ENCODE peak calls at places on chromosomes 4 and X, in seven cellular contexts. One of them, this sample, is unnamed.

GRCh38 chrX:2325076-2325784 is 175.5 kb downstream of the DHRSX start:
- DNase-seq in PC-3: no peak
- DNase-seq in neural progenitor cell: no peak
- DNase-seq in MM.1S: no peak
- DNase-seq in GM23248: no peak
- DNase-seq in HCT116: no peak
- DNase-seq in GM23338: no peak
- DNase-seq in this sample: no peak

GRCh38 chrX:47644557-47645091 is 5.7 kb downstream of the ELK1 start:
- DNase-seq in PC-3: peak; percentile 17
- DNase-seq in neural progenitor cell: peak; percentile 57
- DNase-seq in MM.1S: peak; percentile 31
- DNase-seq in GM23248: peak; percentile 70
- DNase-seq in HCT116: no peak
- DNase-seq in GM23338: peak; percentile 73
- DNase-seq in this sample: peak; percentile 42

GRCh38 chr4:186485621-186486062 is 69.7 kb downstream of the MTNR1A start:
- DNase-seq in PC-3: peak; percentile 11
- DNase-seq in neural progenitor cell: peak; percentile 21
- DNase-seq in MM.1S: no peak
- DNase-seq in GM23248: peak; percentile 44
- DNase-seq in HCT116: peak; percentile 23
- DNase-seq in GM23338: no peak
- DNase-seq in this sample: no peak

GRCh38 chr4:128540122-128540521 is 252.5 kb upstream of the PGRMC2 start:
- DNase-seq in PC-3: no peak
- DNase-seq in neural progenitor cell: no peak
- DNase-seq in MM.1S: no peak
- DNase-seq in GM23248: no peak
- DNase-seq in HCT116: no peak
- DNase-seq in GM23338: peak; percentile 39
- DNase-seq in this sample: no peak

GRCh38 chr4:111283066-111283677 is 660.3 kb upstream of the PITX2 start:
- DNase-seq in PC-3: peak; percentile 68
- DNase-seq in neural progenitor cell: peak; percentile 71
- DNase-seq in MM.1S: peak; percentile 66
- DNase-seq in GM23248: peak; percentile 56
- DNase-seq in HCT116: peak; percentile 65
- DNase-seq in GM23338: peak; percentile 75
- DNase-seq in this sample: peak; percentile 68

GRCh38 chr4:32148120-32148666 is 1428.0 kb downstream of the PCDH7 start:
- DNase-seq in PC-3: no peak
- DNase-seq in neural progenitor cell: peak; percentile 23
- DNase-seq in MM.1S: no peak
- DNase-seq in GM23248: no peak
- DNase-seq in HCT116: no peak
- DNase-seq in GM23338: no peak
- DNase-seq in this sample: no peak

GRCh38 chr4:64230709-64231310 is 178.4 kb downstream of the TECRL start:
- DNase-seq in PC-3: peak; percentile 15
- DNase-seq in neural progenitor cell: peak; percentile 46
- DNase-seq in MM.1S: peak; percentile 27
- DNase-seq in GM23248: peak; percentile 0
- DNase-seq in HCT116: peak; percentile 8
- DNase-seq in GM23338: peak; percentile 52
- DNase-seq in this sample: no peak

GRCh38 chr4:48375651-48376291 is 34.4 kb downstream of the SLAIN2 start:
- DNase-seq in PC-3: peak; percentile 91
- DNase-seq in neural progenitor cell: no peak
- DNase-seq in MM.1S: no peak
- DNase-seq in GM23248: peak; percentile 80
- DNase-seq in HCT116: peak; percentile 1
- DNase-seq in GM23338: no peak
- DNase-seq in this sample: peak; percentile 36

GRCh38 chrX:149982310-149982709 is 44.0 kb upstream of the EOLA2 start:
- DNase-seq in PC-3: no peak
- DNase-seq in neural progenitor cell: no peak
- DNase-seq in MM.1S: no peak
- DNase-seq in GM23248: no peak
- DNase-seq in HCT116: no peak
- DNase-seq in GM23338: no peak
- DNase-seq in this sample: no peak

GRCh38 chrX:135973025-135973547 is 702 bp downstream of the MMGT1 start:
- DNase-seq in PC-3: peak; percentile 21
- DNase-seq in neural progenitor cell: no peak
- DNase-seq in MM.1S: peak; percentile 32
- DNase-seq in GM23248: peak; percentile 46
- DNase-seq in HCT116: no peak
- DNase-seq in GM23338: peak; percentile 1
- DNase-seq in this sample: peak; percentile 19

GRCh38 chr4:139753686-139754085 is 88.1 kb downstream of the MGST2 start:
- DNase-seq in PC-3: no peak
- DNase-seq in neural progenitor cell: no peak
- DNase-seq in MM.1S: no peak
- DNase-seq in GM23248: no peak
- DNase-seq in HCT116: no peak
- DNase-seq in GM23338: no peak
- DNase-seq in this sample: no peak

GRCh38 chr4:150256841-150257273 is 178.6 kb downstream of the DCLK2 start:
- DNase-seq in PC-3: no peak
- DNase-seq in neural progenitor cell: no peak
- DNase-seq in MM.1S: no peak
- DNase-seq in GM23248: no peak
- DNase-seq in HCT116: no peak
- DNase-seq in GM23338: peak; percentile 66
- DNase-seq in this sample: peak; percentile 62

GRCh38 chrX:135516376-135516775 is 4.1 kb upstream of the INTS6L start:
- DNase-seq in PC-3: no peak
- DNase-seq in neural progenitor cell: peak; percentile 4
- DNase-seq in MM.1S: no peak
- DNase-seq in GM23248: no peak
- DNase-seq in HCT116: no peak
- DNase-seq in GM23338: peak; percentile 63
- DNase-seq in this sample: no peak

GRCh38 chr4:19971829-19972228 is 279.9 kb upstream of the SLIT2 start:
- DNase-seq in PC-3: peak; percentile 70
- DNase-seq in neural progenitor cell: no peak
- DNase-seq in MM.1S: no peak
- DNase-seq in GM23248: no peak
- DNase-seq in HCT116: no peak
- DNase-seq in GM23338: peak; percentile 5
- DNase-seq in this sample: no peak

GRCh38 chrX:41923257-41923924 is at the start of gene CASK:
- DNase-seq in PC-3: peak; percentile 91
- DNase-seq in neural progenitor cell: peak; percentile 96
- DNase-seq in MM.1S: peak; percentile 90
- DNase-seq in GM23248: peak; percentile 93
- DNase-seq in HCT116: peak; percentile 69
- DNase-seq in GM23338: peak; percentile 88
- DNase-seq in this sample: peak; percentile 96

GRCh38 chr4:26263165-26263564 is 57.6 kb upstream of the RBPJ start:
- DNase-seq in PC-3: peak; percentile 52
- DNase-seq in neural progenitor cell: no peak
- DNase-seq in MM.1S: peak; percentile 31
- DNase-seq in GM23248: no peak
- DNase-seq in HCT116: peak; percentile 66
- DNase-seq in GM23338: peak; percentile 63
- DNase-seq in this sample: peak; percentile 16

GRCh38 chr4:176988226-176988625 is 195.5 kb upstream of the VEGFC start:
- DNase-seq in PC-3: peak; percentile 96
- DNase-seq in neural progenitor cell: no peak
- DNase-seq in MM.1S: no peak
- DNase-seq in GM23248: peak; percentile 99
- DNase-seq in HCT116: peak; percentile 61
- DNase-seq in GM23338: no peak
- DNase-seq in this sample: peak; percentile 55

GRCh38 chrX:38811515-38812239 is 10.4 kb downstream of the MID1IP1 start:
- DNase-seq in PC-3: no peak
- DNase-seq in neural progenitor cell: no peak
- DNase-seq in MM.1S: peak; percentile 19
- DNase-seq in GM23248: no peak
- DNase-seq in HCT116: no peak
- DNase-seq in GM23338: no peak
- DNase-seq in this sample: no peak

GRCh38 chrX:24063488-24063887 is 8.7 kb downstream of the EIF2S3 start:
- DNase-seq in PC-3: no peak
- DNase-seq in neural progenitor cell: no peak
- DNase-seq in MM.1S: no peak
- DNase-seq in GM23248: no peak
- DNase-seq in HCT116: no peak
- DNase-seq in GM23338: no peak
- DNase-seq in this sample: no peak

GRCh38 chrX:25029288-25029687 is 13.5 kb upstream of the ARX start:
- DNase-seq in PC-3: peak; percentile 52
- DNase-seq in neural progenitor cell: no peak
- DNase-seq in MM.1S: no peak
- DNase-seq in GM23248: no peak
- DNase-seq in HCT116: no peak
- DNase-seq in GM23338: no peak
- DNase-seq in this sample: no peak

GRCh38 chr4:185020863-185021761 is 2.8 kb downstream of the HELT start:
- DNase-seq in PC-3: no peak
- DNase-seq in neural progenitor cell: peak; percentile 57
- DNase-seq in MM.1S: no peak
- DNase-seq in GM23248: no peak
- DNase-seq in HCT116: no peak
- DNase-seq in GM23338: peak; percentile 65
- DNase-seq in this sample: no peak
- TF ChIP-seq EZH2 in PC-3: no peak
- TF ChIP-seq EZH2 in neural progenitor cell: peak; percentile 92
- TF ChIP-seq EZH2 in MM.1S: no peak
- TF ChIP-seq EZH2 in GM23248: no peak
- TF ChIP-seq EZH2 in HCT116: no peak
- TF ChIP-seq EZH2 in GM23338: peak; percentile 90
- TF ChIP-seq EZH2 in this sample: peak; percentile 66

DNA sequence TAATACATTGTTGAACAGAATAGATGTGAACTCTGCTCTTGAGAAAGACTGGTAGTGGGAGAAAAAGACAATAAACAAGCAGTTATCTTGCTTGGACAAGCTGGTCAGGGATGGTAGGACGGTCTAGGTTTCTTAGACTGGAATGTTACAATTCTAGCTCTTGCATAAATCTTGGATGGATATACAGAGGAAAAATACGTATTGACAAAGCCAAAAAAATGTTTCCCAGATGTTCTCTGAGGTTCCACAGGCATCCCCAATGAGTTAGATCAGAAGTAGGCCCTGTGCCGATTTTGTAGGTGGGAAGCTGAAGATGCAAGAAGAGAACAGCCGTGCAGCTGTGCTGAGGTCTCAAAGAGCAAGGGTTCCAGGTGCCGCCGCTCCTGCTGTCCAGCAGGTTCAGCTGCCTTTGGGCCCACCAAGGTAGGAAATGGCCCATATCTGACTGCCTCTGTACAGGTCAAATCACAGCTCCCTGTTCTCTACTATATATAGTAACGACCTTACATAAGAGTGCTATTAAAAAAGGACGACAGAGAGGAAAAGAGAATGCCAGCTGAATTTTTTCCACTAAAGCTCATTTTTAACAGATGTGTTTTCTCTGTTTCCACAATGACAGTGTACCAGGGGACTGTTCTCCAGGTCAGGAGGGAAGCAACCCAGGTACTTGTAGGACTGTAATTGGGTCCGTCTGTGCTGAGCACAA is 155.7 kb downstream of the CBR4 start:
- DNase-seq in PC-3: no peak
- DNase-seq in neural progenitor cell: no peak
- DNase-seq in MM.1S: no peak
- DNase-seq in GM23248: peak; percentile 42
- DNase-seq in HCT116: no peak
- DNase-seq in GM23338: no peak
- DNase-seq in this sample: no peak
- TF ChIP-seq EZH2phosphoT487 in PC-3: no peak
- TF ChIP-seq EZH2phosphoT487 in neural progenitor cell: no peak
- TF ChIP-seq EZH2phosphoT487 in MM.1S: no peak
- TF ChIP-seq EZH2phosphoT487 in GM23248: no peak
- TF ChIP-seq EZH2phosphoT487 in HCT116: no peak
- TF ChIP-seq EZH2phosphoT487 in GM23338: no peak
- TF ChIP-seq EZH2phosphoT487 in this sample: no peak

DNA sequence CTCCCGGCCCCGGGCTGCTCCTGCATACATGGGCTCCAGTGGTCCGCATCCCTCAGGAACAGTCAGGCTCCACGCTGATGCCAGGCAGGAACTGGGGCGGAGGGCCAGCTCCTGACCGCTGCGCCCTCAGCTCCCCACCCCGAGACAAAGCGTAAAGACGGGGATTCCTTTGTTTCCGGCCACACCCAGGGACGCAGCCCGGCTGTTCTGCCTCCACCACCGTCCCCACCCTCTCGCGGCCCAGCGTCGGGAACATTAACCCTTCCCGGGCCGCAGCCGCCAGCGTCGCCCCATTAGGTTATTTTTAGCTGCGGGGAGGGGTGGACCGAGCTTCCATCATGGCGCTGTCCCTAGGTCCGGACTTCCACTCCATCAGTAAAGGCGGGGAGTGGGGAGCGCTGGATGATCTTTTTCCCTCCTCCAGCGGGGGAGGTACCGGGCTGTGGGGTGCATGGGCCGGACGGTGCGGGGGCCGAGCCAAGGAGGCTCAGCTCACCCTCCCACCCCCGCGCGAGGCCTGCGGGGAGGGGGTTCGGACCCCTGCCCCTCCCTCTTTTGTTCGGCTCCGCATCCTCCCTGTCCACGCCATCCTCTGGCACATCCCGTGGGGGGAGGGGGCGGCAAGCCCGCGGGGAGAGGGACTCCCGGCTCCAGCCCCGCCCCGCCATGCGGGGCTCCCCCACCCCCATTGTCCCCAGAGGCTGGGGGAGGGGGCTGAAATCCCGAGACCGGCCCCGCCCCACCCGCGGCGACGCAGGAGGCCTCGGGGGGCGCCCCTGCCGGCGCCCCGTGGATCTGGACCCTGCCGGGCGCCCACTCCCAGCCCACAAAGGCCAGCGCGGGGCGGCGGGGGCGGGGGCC is 5.3 kb downstream of the CRMP1 start:
- DNase-seq in PC-3: no peak
- DNase-seq in neural progenitor cell: peak; percentile 81
- DNase-seq in MM.1S: no peak
- DNase-seq in GM23248: no peak
- DNase-seq in HCT116: no peak
- DNase-seq in GM23338: peak; percentile 75
- DNase-seq in this sample: peak; percentile 49
- TF ChIP-seq EZH2 in PC-3: no peak
- TF ChIP-seq EZH2 in neural progenitor cell: no peak
- TF ChIP-seq EZH2 in MM.1S: no peak
- TF ChIP-seq EZH2 in GM23248: peak; percentile 59
- TF ChIP-seq EZH2 in HCT116: no peak
- TF ChIP-seq EZH2 in GM23338: no peak
- TF ChIP-seq EZH2 in this sample: peak; percentile 15

DNA sequence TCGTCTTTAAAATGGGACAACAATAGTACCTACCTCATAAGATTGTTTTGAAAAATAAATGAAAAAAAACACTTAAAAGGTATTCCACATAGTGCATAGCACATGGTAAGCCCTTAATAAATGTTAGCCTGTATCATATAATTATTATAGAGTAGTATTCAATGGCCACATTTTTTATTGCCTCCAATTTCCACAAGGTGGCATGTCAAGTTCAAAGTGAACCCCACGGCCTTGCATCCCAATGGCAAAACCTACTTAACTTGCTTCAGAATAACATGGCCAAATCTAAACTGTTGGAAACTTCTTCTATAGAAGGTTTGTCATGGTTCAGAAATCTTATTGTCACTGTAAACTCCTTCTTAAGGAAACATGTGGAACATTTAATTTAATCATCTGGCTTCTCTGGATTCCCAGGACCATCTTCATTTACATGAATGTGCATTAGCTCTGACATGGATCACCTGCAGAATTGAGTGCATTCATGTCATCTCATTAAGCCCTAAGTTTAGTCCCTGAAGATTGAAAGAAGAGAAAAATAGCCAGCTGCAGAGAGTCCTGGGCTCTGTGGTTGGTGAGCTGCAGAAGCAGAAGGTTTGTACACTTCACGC is 60.9 kb downstream of the ANXA3 start:
- DNase-seq in PC-3: peak; percentile 54
- DNase-seq in neural progenitor cell: no peak
- DNase-seq in MM.1S: peak; percentile 63
- DNase-seq in GM23248: peak; percentile 77
- DNase-seq in HCT116: no peak
- DNase-seq in GM23338: peak; percentile 58
- DNase-seq in this sample: peak; percentile 49
- TF ChIP-seq EZH2phosphoT487 in PC-3: no peak
- TF ChIP-seq EZH2phosphoT487 in neural progenitor cell: no peak
- TF ChIP-seq EZH2phosphoT487 in MM.1S: no peak
- TF ChIP-seq EZH2phosphoT487 in GM23248: no peak
- TF ChIP-seq EZH2phosphoT487 in HCT116: no peak
- TF ChIP-seq EZH2phosphoT487 in GM23338: no peak
- TF ChIP-seq EZH2phosphoT487 in this sample: no peak

This sample was measured in hepatocyte.